ENCODE peak calls at places on chromosomes 13 and 19, in seven cellular contexts. One of them, this sample, is unnamed.

GRCh38 chr13:113472355-113473025 is 18.0 kb downstream of the DCUN1D2 start:
- DNase-seq in cardiac muscle cell: no peak
- DNase-seq in pancreas: no peak
- DNase-seq in HFF-Myc: no peak
- DNase-seq in tibial nerve: no peak
- DNase-seq in B cell: no peak
- DNase-seq in OCI-LY7: no peak
- DNase-seq in this sample: no peak

GRCh38 chr13:48318714-48319457 is 15.3 kb downstream of the RB1 start:
- DNase-seq in OCI-LY7: no peak
- DNase-seq in tibial nerve: no peak
- DNase-seq in cardiac muscle cell: no peak
- DNase-seq in B cell: peak
- DNase-seq in pancreas: no peak
- DNase-seq in HFF-Myc: no peak
- DNase-seq in this sample: no peak

GRCh38 chr13:90846956-90847355 is 500.5 kb upstream of the MIR17HG start:
- DNase-seq in tibial nerve: no peak
- DNase-seq in pancreas: no peak
- DNase-seq in HFF-Myc: no peak
- DNase-seq in B cell: no peak
- DNase-seq in cardiac muscle cell: no peak
- DNase-seq in OCI-LY7: no peak
- DNase-seq in this sample: no peak

GRCh38 chr19:23439623-23440022 is 44.4 kb upstream of the ZNF91 start:
- DNase-seq in OCI-LY7: peak
- DNase-seq in tibial nerve: no peak
- DNase-seq in pancreas: no peak
- DNase-seq in B cell: no peak
- DNase-seq in HFF-Myc: no peak
- DNase-seq in cardiac muscle cell: no peak
- DNase-seq in this sample: no peak

GRCh38 chr13:98142427-98143156 is at the start of gene FARP1:
- DNase-seq in pancreas: peak
- DNase-seq in tibial nerve: peak
- DNase-seq in cardiac muscle cell: peak
- DNase-seq in HFF-Myc: no peak
- DNase-seq in B cell: peak
- DNase-seq in OCI-LY7: no peak
- DNase-seq in this sample: peak

GRCh38 chr19:33734913-33735312 is 61.8 kb upstream of the KCTD15 start:
- DNase-seq in pancreas: peak
- DNase-seq in tibial nerve: no peak
- DNase-seq in OCI-LY7: no peak
- DNase-seq in cardiac muscle cell: no peak
- DNase-seq in HFF-Myc: no peak
- DNase-seq in B cell: no peak
- DNase-seq in this sample: no peak

GRCh38 chr13:113655358-113656014 is 2.5 kb downstream of the ATP4B start:
- DNase-seq in OCI-LY7: no peak
- DNase-seq in B cell: no peak
- DNase-seq in HFF-Myc: no peak
- DNase-seq in pancreas: no peak
- DNase-seq in tibial nerve: peak
- DNase-seq in cardiac muscle cell: no peak
- DNase-seq in this sample: no peak

GRCh38 chr13:80339841-80340642 is 884 bp downstream of the SPRY2 start:
- DNase-seq in tibial nerve: no peak
- DNase-seq in HFF-Myc: no peak
- DNase-seq in B cell: peak
- DNase-seq in pancreas: peak
- DNase-seq in cardiac muscle cell: peak
- DNase-seq in OCI-LY7: no peak
- DNase-seq in this sample: no peak

GRCh38 chr19:54137913-54138776 is 583 bp downstream of the CNOT3 start:
- DNase-seq in HFF-Myc: no peak
- DNase-seq in OCI-LY7: peak
- DNase-seq in B cell: peak
- DNase-seq in tibial nerve: no peak
- DNase-seq in pancreas: no peak
- DNase-seq in cardiac muscle cell: peak
- DNase-seq in this sample: no peak

GRCh38 chr19:53594811-53595509 is 36.8 kb upstream of the DPRX start:
- DNase-seq in OCI-LY7: no peak
- DNase-seq in B cell: no peak
- DNase-seq in pancreas: no peak
- DNase-seq in cardiac muscle cell: no peak
- DNase-seq in tibial nerve: no peak
- DNase-seq in HFF-Myc: no peak
- DNase-seq in this sample: no peak

GRCh38 chr13:46341112-46341711 is 45.8 kb downstream of the RUBCNL start:
- DNase-seq in tibial nerve: no peak
- DNase-seq in HFF-Myc: no peak
- DNase-seq in OCI-LY7: peak
- DNase-seq in cardiac muscle cell: no peak
- DNase-seq in B cell: peak
- DNase-seq in pancreas: no peak
- DNase-seq in this sample: no peak

DNA sequence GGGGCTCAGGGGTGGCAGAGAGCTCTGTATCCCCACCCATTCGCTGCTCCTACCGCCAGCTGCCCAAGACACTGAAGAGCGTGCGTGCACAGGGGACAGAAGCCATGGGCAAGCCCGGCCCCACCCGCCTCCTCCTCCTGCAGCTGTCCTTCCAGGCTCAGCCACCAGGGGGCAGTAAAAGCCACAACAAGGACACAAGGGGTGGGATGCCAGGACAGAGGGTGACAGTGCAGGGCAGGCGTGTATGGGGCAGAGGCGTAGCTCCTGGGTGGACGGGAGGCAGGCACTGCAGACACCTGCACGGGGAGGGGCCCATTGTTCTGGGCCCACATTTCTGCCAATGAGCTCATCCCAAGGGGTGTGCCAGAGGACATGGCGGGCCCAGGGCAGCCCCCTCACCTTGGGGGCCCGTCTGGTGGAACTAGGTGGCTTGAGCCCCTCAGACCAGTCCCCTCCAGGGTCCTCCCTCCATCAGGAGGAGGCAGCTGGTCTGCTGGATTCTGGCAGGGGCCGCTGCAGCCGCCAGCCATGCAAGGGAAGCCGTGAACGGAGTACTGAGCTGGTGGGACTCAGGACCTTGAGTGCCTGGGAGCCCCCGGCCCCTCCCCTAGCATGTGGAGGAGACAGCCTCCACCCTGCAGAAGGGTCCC is 61.2 kb downstream of the MLLT1 start:
- DNase-seq in B cell: peak
- DNase-seq in HFF-Myc: peak
- DNase-seq in OCI-LY7: peak
- DNase-seq in pancreas: peak
- DNase-seq in cardiac muscle cell: peak
- DNase-seq in tibial nerve: peak
- DNase-seq in this sample: peak
- TF ChIP-seq CTCF in B cell: peak
- TF ChIP-seq CTCF in HFF-Myc: peak
- TF ChIP-seq CTCF in OCI-LY7: peak
- TF ChIP-seq CTCF in pancreas: peak
- TF ChIP-seq CTCF in cardiac muscle cell: peak
- TF ChIP-seq CTCF in tibial nerve: peak
- TF ChIP-seq CTCF in this sample: peak

DNA sequence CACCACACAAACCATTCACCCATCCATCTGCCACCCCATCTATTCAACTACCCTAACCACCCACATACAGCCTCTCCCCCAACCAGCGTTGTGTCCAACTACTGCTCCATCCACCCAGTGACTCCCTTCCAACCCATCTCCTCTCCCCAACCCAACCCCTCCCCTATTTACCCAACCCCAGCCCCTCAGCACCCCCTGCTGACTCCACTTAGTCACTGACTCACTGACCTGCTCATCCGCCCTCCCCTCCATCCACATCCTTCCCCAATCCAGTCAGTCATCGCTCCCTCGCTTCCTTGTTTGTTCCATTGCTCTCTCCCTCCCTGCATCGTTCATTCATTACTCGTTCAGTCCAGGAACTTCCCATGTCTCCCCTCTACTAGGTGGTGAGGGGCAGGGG is 39.2 kb downstream of the KCNC3 start:
- DNase-seq in pancreas: no peak
- DNase-seq in tibial nerve: no peak
- DNase-seq in OCI-LY7: no peak
- DNase-seq in cardiac muscle cell: no peak
- DNase-seq in B cell: no peak
- DNase-seq in HFF-Myc: no peak
- DNase-seq in this sample: no peak
- TF ChIP-seq CTCF in pancreas: no peak
- TF ChIP-seq CTCF in tibial nerve: no peak
- TF ChIP-seq CTCF in OCI-LY7: no peak
- TF ChIP-seq CTCF in cardiac muscle cell: no peak
- TF ChIP-seq CTCF in B cell: no peak
- TF ChIP-seq CTCF in HFF-Myc: no peak
- TF ChIP-seq CTCF in this sample: no peak

DNA sequence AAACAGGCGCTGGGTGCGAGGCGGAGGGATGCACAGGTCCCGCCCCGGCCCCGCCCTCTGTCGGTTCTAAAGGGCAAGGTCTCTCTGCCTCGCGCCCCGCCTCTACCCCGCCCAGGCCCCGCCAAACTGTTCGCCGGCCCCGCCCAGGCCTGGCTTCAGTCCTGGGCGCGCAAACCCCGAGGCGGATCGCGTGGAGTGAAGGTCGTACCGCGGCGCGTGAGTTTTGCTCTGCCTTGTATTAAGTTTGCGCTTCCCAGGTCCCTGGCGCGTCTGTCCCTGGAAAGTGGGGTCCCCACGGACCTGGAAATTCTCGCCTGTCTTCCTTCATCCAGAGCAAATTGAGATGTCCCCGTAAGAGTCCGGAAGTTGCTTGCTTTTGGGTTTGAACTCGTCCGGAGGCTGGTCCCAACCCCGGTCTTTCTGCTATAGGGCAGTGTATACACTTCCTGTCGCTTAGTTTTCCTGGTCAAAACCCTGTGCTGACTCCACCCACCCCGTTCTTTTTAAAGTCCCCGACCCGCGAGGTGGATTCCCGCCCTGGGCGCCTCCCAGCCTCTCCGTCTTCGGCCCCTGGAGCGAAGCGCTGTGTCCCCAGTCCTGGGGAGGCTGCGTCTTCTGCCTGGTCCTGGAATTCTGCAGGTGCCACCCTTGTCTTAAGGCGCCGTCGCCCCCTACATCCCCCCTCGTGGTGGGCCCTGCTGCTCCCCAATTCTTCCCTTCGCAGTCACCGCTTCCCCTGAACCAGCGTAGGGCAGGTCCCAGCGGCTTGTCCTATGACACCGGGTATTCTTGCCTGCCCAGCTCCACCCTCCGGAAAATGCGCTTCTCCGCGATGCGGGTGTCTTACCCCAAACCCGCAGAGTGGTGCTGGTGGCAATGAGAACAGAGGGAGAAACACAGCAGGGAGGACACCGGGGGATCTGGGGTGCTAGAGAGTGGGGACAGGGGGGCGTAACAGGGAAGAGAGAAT is 8.6 kb downstream of the ZNF808 start:
- DNase-seq in cardiac muscle cell: peak
- DNase-seq in HFF-Myc: peak
- DNase-seq in tibial nerve: peak
- DNase-seq in OCI-LY7: peak
- DNase-seq in pancreas: peak
- DNase-seq in B cell: peak
- DNase-seq in this sample: no peak
- TF ChIP-seq CTCF in cardiac muscle cell: no peak
- TF ChIP-seq CTCF in HFF-Myc: no peak
- TF ChIP-seq CTCF in tibial nerve: peak
- TF ChIP-seq CTCF in OCI-LY7: no peak
- TF ChIP-seq CTCF in pancreas: no peak
- TF ChIP-seq CTCF in B cell: no peak
- TF ChIP-seq CTCF in this sample: no peak

DNA sequence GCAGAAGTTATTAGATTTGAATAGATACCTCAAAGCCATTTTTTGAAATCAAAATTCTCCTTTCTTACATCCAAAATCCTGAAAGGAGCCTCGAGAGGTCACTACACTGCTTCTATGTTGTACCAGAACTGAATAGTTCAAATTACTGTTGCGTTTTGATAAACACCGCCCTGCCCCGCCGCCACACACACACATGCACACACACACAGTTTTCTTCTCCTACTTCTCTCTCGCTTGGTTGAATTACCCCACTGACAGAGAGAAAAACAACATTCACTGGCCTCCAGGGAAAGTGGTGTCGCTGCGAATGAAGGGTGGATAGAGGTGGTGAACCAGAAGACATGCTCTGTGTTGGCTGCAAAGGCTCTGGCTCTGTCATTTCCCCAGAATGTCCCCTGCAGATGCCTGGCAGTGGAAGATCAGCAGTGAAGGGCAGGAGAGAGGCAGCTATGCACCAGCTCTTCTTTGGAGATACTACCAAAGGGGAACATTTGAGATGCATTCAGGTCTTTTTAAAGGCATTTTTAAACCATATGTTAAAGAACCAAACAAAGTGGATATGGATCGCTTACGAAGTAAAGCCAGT is 183.3 kb upstream of the RFC3 start:
- DNase-seq in tibial nerve: no peak
- DNase-seq in OCI-LY7: no peak
- DNase-seq in cardiac muscle cell: no peak
- DNase-seq in B cell: no peak
- DNase-seq in pancreas: no peak
- DNase-seq in HFF-Myc: no peak
- DNase-seq in this sample: no peak
- TF ChIP-seq CTCF in tibial nerve: no peak
- TF ChIP-seq CTCF in OCI-LY7: no peak
- TF ChIP-seq CTCF in cardiac muscle cell: no peak
- TF ChIP-seq CTCF in B cell: no peak
- TF ChIP-seq CTCF in pancreas: no peak
- TF ChIP-seq CTCF in HFF-Myc: no peak
- TF ChIP-seq CTCF in this sample: no peak

GRCh38 chr19:29120471-29120870 is 92.5 kb downstream of the UQCRFS1 start:
- DNase-seq in cardiac muscle cell: no peak
- DNase-seq in OCI-LY7: no peak
- DNase-seq in pancreas: no peak
- DNase-seq in tibial nerve: no peak
- DNase-seq in HFF-Myc: no peak
- DNase-seq in B cell: no peak
- DNase-seq in this sample: no peak

GRCh38 chr19:29119582-29119981 is 93.4 kb downstream of the UQCRFS1 start:
- DNase-seq in B cell: no peak
- DNase-seq in OCI-LY7: no peak
- DNase-seq in pancreas: no peak
- DNase-seq in tibial nerve: no peak
- DNase-seq in HFF-Myc: no peak
- DNase-seq in cardiac muscle cell: peak
- DNase-seq in this sample: no peak

GRCh38 chr19:29118384-29118783 is 94.6 kb downstream of the UQCRFS1 start:
- DNase-seq in OCI-LY7: no peak
- DNase-seq in tibial nerve: no peak
- DNase-seq in B cell: no peak
- DNase-seq in cardiac muscle cell: no peak
- DNase-seq in pancreas: no peak
- DNase-seq in HFF-Myc: no peak
- DNase-seq in this sample: no peak

GRCh38 chr19:29122185-29122584 is 90.8 kb downstream of the UQCRFS1 start:
- DNase-seq in OCI-LY7: no peak
- DNase-seq in tibial nerve: no peak
- DNase-seq in B cell: no peak
- DNase-seq in pancreas: no peak
- DNase-seq in cardiac muscle cell: no peak
- DNase-seq in HFF-Myc: no peak
- DNase-seq in this sample: no peak

GRCh38 chr19:29121684-29122083 is 91.3 kb downstream of the UQCRFS1 start:
- DNase-seq in HFF-Myc: no peak
- DNase-seq in cardiac muscle cell: no peak
- DNase-seq in OCI-LY7: no peak
- DNase-seq in pancreas: no peak
- DNase-seq in tibial nerve: no peak
- DNase-seq in B cell: no peak
- DNase-seq in this sample: no peak
- TF ChIP-seq CTCF in HFF-Myc: no peak
- TF ChIP-seq CTCF in cardiac muscle cell: peak
- TF ChIP-seq CTCF in OCI-LY7: peak
- TF ChIP-seq CTCF in pancreas: no peak
- TF ChIP-seq CTCF in tibial nerve: no peak
- TF ChIP-seq CTCF in B cell: no peak
- TF ChIP-seq CTCF in this sample: no peak